ENCODE peak calls at places on chromosomes 2 and 18, in five cellular contexts. H, D, Z, S and C are unnamed samples.

GRCh38 chr2:235510305-235510704 is 16.5 kb downstream of the AGAP1 start:
- DNase-seq in H (no peak), D (no peak), Z (no peak), S (no peak), C (no peak)

GRCh38 chr2:234111523-234111922 is 61.0 kb downstream of the SPP2 start:
- DNase-seq in H (no peak), D (no peak), Z (no peak), S (no peak), C (no peak)

GRCh38 chr18:11005528-11005927 is 143.8 kb downstream of the PIEZO2 start:
- DNase-seq in H (no peak), D (no peak), Z (no peak), S (no peak), C (no peak)

GRCh38 chr2:154908312-154908711 is 209.8 kb downstream of the KCNJ3 start:
- DNase-seq in H (no peak), D (no peak), Z (no peak), S (no peak), C (no peak)

GRCh38 chr18:26089247-26090129 is 925 bp downstream of the SS18 start:
- DNase-seq in H (no peak), D (no peak), Z (no peak), S (no peak), C (no peak)

GRCh38 chr2:189142893-189143759 is 36.4 kb downstream of the COL5A2 start:
- DNase-seq in H (peak), D (peak), Z (no peak), S (peak), C (no peak)

GRCh38 chr18:68725341-68725740 is 10.4 kb upstream of the TMX3 start:
- DNase-seq in H (no peak), D (no peak), Z (no peak), S (no peak), C (no peak)

GRCh38 chr2:98269274-98269673 is 77.0 kb upstream of the CNGA3 start:
- DNase-seq in H (no peak), D (no peak), Z (no peak), S (no peak), C (no peak)

GRCh38 chr2:218036371-218036770 is 32.7 kb upstream of the RUFY4 start:
- DNase-seq in H (no peak), D (no peak), Z (no peak), S (no peak), C (no peak)

GRCh38 chr2:21981127-21981526 is 857.4 kb downstream of the TDRD15 start:
- DNase-seq in H (no peak), D (no peak), Z (no peak), S (no peak), C (no peak)

GRCh38 chr2:235766206-235766794 is 272.5 kb downstream of the AGAP1 start:
- DNase-seq in H (peak), D (peak), Z (peak), S (peak), C (no peak)

GRCh38 chr18:8489761-8490160 is 119.5 kb upstream of the RAB12 start:
- DNase-seq in H (no peak), D (no peak), Z (no peak), S (no peak), C (no peak)

GRCh38 chr2:226798422-226799210 is 1.0 kb downstream of the IRS1 start:
- DNase-seq in H (peak), D (peak), Z (peak), S (peak), C (peak)

GRCh38 chr18:7196421-7196820 is 34.5 kb upstream of the LRRC30 start:
- DNase-seq in H (no peak), D (no peak), Z (no peak), S (no peak), C (no peak)

GRCh38 chr2:98460573-98461560 is 16.2 kb downstream of the INPP4A start:
- DNase-seq in H (peak), D (peak), Z (no peak), S (peak), C (no peak)

GRCh38 chr2:190599546-190600220 is 49.2 kb upstream of the NAB1 start:
- DNase-seq in H (no peak), D (no peak), Z (no peak), S (no peak), C (no peak)

GRCh38 chr2:134454931-134455330 is 201.1 kb downstream of the MGAT5 start:
- DNase-seq in H (no peak), D (no peak), Z (no peak), S (no peak), C (no peak)